ENCODE peak calls at places on chromosomes 1 and 21, in six cellular contexts. Z is EH; H is CD4-positive, alpha-beta T cell; T is anterior cingulate cortex; V is upper lobe of right lung; Y is neural crest cell. B is an unnamed sample.

GRCh38 chr1:155322953-155323728 is 2.4 kb downstream of the RUSC1 start:
- DNase-seq in T (peak), Y (peak), H (peak), Z (peak), V (peak), B (peak)

GRCh38 chr1:107450899-107451664 is 310.2 kb downstream of the NTNG1 start:
- DNase-seq in H (no peak), Z (no peak), Y (no peak), T (no peak), V (no peak), B (no peak)

GRCh38 chr1:33841516-33841915 is 22.4 kb upstream of the HMGB4 start:
- DNase-seq in Z (no peak), H (no peak), Y (no peak), V (no peak), T (no peak), B (no peak)

GRCh38 chr1:24903560-24903954 is 26.5 kb downstream of the RUNX3 start:
- DNase-seq in H (no peak), T (no peak), Y (no peak), Z (no peak), V (peak), B (peak)

GRCh38 chr1:230104395-230105244 is 37.6 kb downstream of the GALNT2 start:
- DNase-seq in Z (peak), T (peak), H (peak), Y (no peak), V (peak), B (peak)

GRCh38 chr1:243421784-243422183 is 165.9 kb downstream of the SDCCAG8 start:
- DNase-seq in Y (no peak), T (no peak), Z (peak), H (peak), V (no peak), B (no peak)

GRCh38 chr21:45596704-45597318 is 46.7 kb upstream of the PCBP3 start:
- DNase-seq in Y (peak), V (peak), H (peak), T (no peak), Z (peak), B (peak)

GRCh38 chr1:154750681-154751665 is 119.1 kb downstream of the KCNN3 start:
- DNase-seq in Y (no peak), T (no peak), V (no peak), H (no peak), Z (no peak), B (peak)

GRCh38 chr1:63908016-63908415 is 134.2 kb downstream of the ROR1 start:
- DNase-seq in V (no peak), Y (no peak), T (no peak), H (no peak), Z (no peak), B (no peak)

GRCh38 chr1:193058529-193059281 is 455 bp downstream of the UCHL5 start:
- DNase-seq in Y (no peak), T (no peak), Z (peak), V (peak), H (peak), B (peak)

GRCh38 chr1:44283524-44284173 is 70.4 kb downstream of the DMAP1 start:
- DNase-seq in V (no peak), T (no peak), Y (no peak), Z (no peak), H (no peak), B (no peak)

GRCh38 chr1:27671964-27672749 is at the start of gene IFI6:
- DNase-seq in V (peak), T (peak), H (peak), Y (peak), Z (peak), B (peak)

GRCh38 chr1:23196627-23197328 is 20.5 kb downstream of the HTR1D start:
- DNase-seq in Z (peak), V (no peak), H (no peak), T (no peak), Y (no peak), B (peak)

GRCh38 chr1:39230261-39231190 is 26.0 kb downstream of the MACF1 start:
- DNase-seq in T (no peak), Y (no peak), H (no peak), Z (peak), V (no peak), B (no peak)

GRCh38 chr1:88763649-88764406 is 79.8 kb downstream of the PKN2 start:
- DNase-seq in Y (no peak), H (no peak), V (no peak), T (no peak), Z (peak), B (no peak)

GRCh38 chr1:221701570-221702186 is 40.2 kb downstream of the DUSP10 start:
- DNase-seq in T (no peak), Z (no peak), V (no peak), H (no peak), Y (no peak), B (no peak)

GRCh38 chr1:66607458-66607857 is 73.5 kb downstream of the SGIP1 start:
- DNase-seq in T (no peak), V (no peak), Z (no peak), Y (no peak), H (no peak), B (no peak)

GRCh38 chr1:53687886-53688285 is 51.1 kb downstream of the GLIS1 start:
- DNase-seq in H (no peak), Y (no peak), V (no peak), Z (no peak), T (no peak), B (no peak)

GRCh38 chr1:52600533-52601179 is 1.5 kb upstream of the GPX7 start:
- DNase-seq in T (no peak), V (no peak), H (no peak), Z (no peak), Y (no peak), B (no peak)

GRCh38 chr1:80050523-80050922 is 1044.0 kb upstream of the ADGRL4 start:
- DNase-seq in Z (no peak), H (no peak), Y (no peak), T (no peak), V (no peak), B (no peak)

GRCh38 chr1:214933375-214933774 is 149.2 kb upstream of the KCNK2 start:
- DNase-seq in T (no peak), Y (no peak), V (no peak), H (no peak), Z (no peak), B (no peak)

GRCh38 chr1:31101147-31101502 is 35.6 kb upstream of the PUM1 start:
- DNase-seq in H (no peak), T (no peak), V (no peak), Z (peak), Y (no peak), B (no peak)

GRCh38 chr1:226784081-226785049 is 45.3 kb upstream of the ITPKB start:
- DNase-seq in Z (no peak), Y (no peak), T (no peak), V (no peak), H (no peak), B (no peak)

GRCh38 chr1:181113061-181113695 is 24.7 kb downstream of the IER5 start:
- DNase-seq in Z (peak), H (no peak), T (no peak), Y (no peak), V (no peak), B (no peak)

GRCh38 chr1:165763442-165763841 is 5.2 kb downstream of the TMCO1 start:
- DNase-seq in H (no peak), Y (no peak), V (no peak), T (no peak), Z (no peak), B (no peak)

GRCh38 chr1:906532-907420 is 16.9 kb upstream of the SAMD11 start:
- DNase-seq in H (no peak), Y (no peak), V (peak), Z (peak), T (no peak), B (peak)

GRCh38 chr1:214213136-214213535 is 67.8 kb upstream of the SMYD2 start:
- DNase-seq in T (no peak), Y (no peak), H (no peak), Z (peak), V (no peak), B (no peak)

GRCh38 chr1:54904476-54905048 is 17.6 kb upstream of the DHCR24 start:
- DNase-seq in Z (peak), Y (no peak), H (no peak), T (no peak), V (no peak), B (no peak)

GRCh38 chr1:213070399-213070798 is 19.4 kb downstream of the RPS6KC1 start:
- DNase-seq in T (no peak), Y (no peak), Z (peak), H (no peak), V (no peak), B (no peak)

GRCh38 chr1:236156512-236157208 is 14.3 kb downstream of the GPR137B start:
- DNase-seq in V (peak), T (no peak), Z (no peak), Y (no peak), H (no peak), B (peak)

GRCh38 chr1:94434339-94435092 is 16.3 kb downstream of the ABCD3 start:
- DNase-seq in Y (no peak), Z (no peak), V (no peak), H (no peak), T (no peak), B (no peak)

GRCh38 chr1:166354411-166354810 is 187.6 kb upstream of the FAM78B start:
- DNase-seq in Y (no peak), H (no peak), V (no peak), T (no peak), Z (no peak), B (no peak)

GRCh38 chr1:210571356-210572334 is 242.9 kb downstream of the HHAT start:
- DNase-seq in V (no peak), Z (no peak), Y (no peak), H (no peak), T (no peak), B (no peak)

GRCh38 chr1:19029191-19030085 is 73.0 kb upstream of the IFFO2 start:
- DNase-seq in H (no peak), Z (no peak), T (no peak), V (no peak), Y (no peak), B (peak)

B was measured in posterior vena cava.